ENCODE peak calls at places on chromosomes 5 and 9, in seven cellular contexts. G is OCI-LY7, L is PC-3, S is SK-N-SH, Z is GM23338, W is HCT116, A is neural progenitor cell. E is an unnamed sample.

GRCh38 chr5:10564838-10565784 is 1.2 kb downstream of the ANKRD33B start:
- DNase-seq in G (peak; percentile 37), L (no peak), S (peak; percentile 59), Z (peak; percentile 62), W (no peak), A (peak; percentile 50), E (no peak)

GRCh38 chr9:72187296-72187695 is 38.1 kb downstream of the GDA start:
- DNase-seq in G (no peak), L (no peak), S (no peak), Z (no peak), W (no peak), A (no peak), E (peak; percentile 41)

GRCh38 chr5:161286066-161286655 is 260.4 kb downstream of the GABRB2 start:
- DNase-seq in G (no peak), L (no peak), S (no peak), Z (no peak), W (no peak), A (no peak), E (no peak)

GRCh38 chr5:31361906-31362900 is 168.7 kb downstream of the CDH6 start:
- DNase-seq in G (no peak), L (no peak), S (no peak), Z (peak; percentile 72), W (no peak), A (no peak), E (no peak)

GRCh38 chr5:106732624-106733023 is 938.1 kb downstream of the EFNA5 start:
- DNase-seq in G (no peak), L (no peak), S (no peak), Z (no peak), W (no peak), A (no peak), E (no peak)

GRCh38 chr5:151739939-151740335 is 18.5 kb downstream of the ATOX1 start:
- DNase-seq in G (no peak), L (peak; percentile 58), S (peak; percentile 55), Z (peak; percentile 66), W (no peak), A (peak; percentile 13), E (no peak)

GRCh38 chr9:137646341-137646740 is 27.5 kb downstream of the EHMT1 start:
- DNase-seq in G (no peak), L (no peak), S (no peak), Z (no peak), W (no peak), A (no peak), E (no peak)

GRCh38 chr9:21070171-21070571 is 7.6 kb downstream of the IFNB1 start:
- DNase-seq in G (no peak), L (peak; percentile 74), S (no peak), Z (peak; percentile 49), W (peak; percentile 16), A (peak; percentile 8), E (peak; percentile 76)

GRCh38 chr5:96081276-96081858 is 119.7 kb upstream of the ELL2 start:
- DNase-seq in G (no peak), L (no peak), S (no peak), Z (no peak), W (no peak), A (no peak), E (no peak)

GRCh38 chr5:30040483-30041116 is 1152.9 kb upstream of the CDH6 start:
- DNase-seq in G (peak; percentile 57), L (peak; percentile 83), S (peak; percentile 50), Z (peak; percentile 87), W (peak; percentile 15), A (peak; percentile 75), E (peak; percentile 72)

GRCh38 chr9:134716067-134716466 is 74.5 kb downstream of the COL5A1 start:
- DNase-seq in G (no peak), L (no peak), S (peak; percentile 73), Z (no peak), W (no peak), A (no peak), E (no peak)

GRCh38 chr5:72363146-72363802 is 43.1 kb downstream of the PTCD2 start:
- DNase-seq in G (no peak), L (peak; percentile 76), S (no peak), Z (peak; percentile 72), W (peak; percentile 10), A (no peak), E (no peak)

GRCh38 chr9:76592105-76593010 is 133.4 kb downstream of the GCNT1 start:
- DNase-seq in G (no peak), L (no peak), S (no peak), Z (peak; percentile 39), W (no peak), A (peak; percentile 45), E (no peak)

GRCh38 chr5:72110401-72111013 is 3.2 kb downstream of the MAP1B start:
- DNase-seq in G (no peak), L (no peak), S (peak; percentile 54), Z (peak; percentile 11), W (no peak), A (peak; percentile 41), E (no peak)

GRCh38 chr9:85742630-85742928 is 825 bp upstream of the AGTPBP1 start:
- DNase-seq in G (no peak), L (peak; percentile 40), S (no peak), Z (no peak), W (no peak), A (no peak), E (no peak)

GRCh38 chr9:96217756-96218693 is 84.0 kb downstream of the HSD17B3 start:
- DNase-seq in G (peak; percentile 60), L (peak; percentile 67), S (peak; percentile 93), Z (peak; percentile 81), W (no peak), A (peak; percentile 93), E (peak; percentile 93)

GRCh38 chr5:132695956-132696355 is 22.2 kb downstream of the IL4 start:
- DNase-seq in G (no peak), L (no peak), S (no peak), Z (no peak), W (no peak), A (no peak), E (no peak)

GRCh38 chr5:120093178-120093577 is 370.9 kb upstream of the PRR16 start:
- DNase-seq in G (peak; percentile 1), L (no peak), S (no peak), Z (peak; percentile 51), W (no peak), A (peak; percentile 2), E (no peak)

GRCh38 chr9:136762221-136762691 is 2.1 kb downstream of the LCN15 start:
- DNase-seq in G (no peak), L (no peak), S (no peak), Z (no peak), W (no peak), A (no peak), E (no peak)

GRCh38 chr9:133994359-133995011 is 2.4 kb upstream of the VAV2 start:
- DNase-seq in G (peak; percentile 81), L (peak; percentile 71), S (peak; percentile 92), Z (peak; percentile 86), W (peak; percentile 46), A (peak; percentile 93), E (peak; percentile 91)

GRCh38 chr5:16741007-16741406 is 124.2 kb upstream of the RETREG1 start:
- DNase-seq in G (no peak), L (no peak), S (peak; percentile 50), Z (peak; percentile 81), W (no peak), A (peak; percentile 52), E (no peak)

GRCh38 chr9:132768932-132769894 is 98.9 kb downstream of the GTF3C4 start:
- DNase-seq in G (peak; percentile 73), L (peak; percentile 41), S (peak; percentile 68), Z (peak; percentile 92), W (no peak), A (peak; percentile 80), E (peak; percentile 58)

GRCh38 chr5:177403194-177403825 is 2.8 kb upstream of the PFN3 start:
- DNase-seq in G (peak; percentile 32), L (peak; percentile 35), S (no peak), Z (peak; percentile 65), W (no peak), A (peak; percentile 58), E (peak; percentile 43)

GRCh38 chr5:169795311-169795710 is 158.2 kb downstream of the DOCK2 start:
- DNase-seq in G (no peak), L (no peak), S (no peak), Z (peak; percentile 32), W (no peak), A (no peak), E (no peak)

GRCh38 chr5:170273968-170274710 is 23.4 kb downstream of the LCP2 start:
- DNase-seq in G (peak; percentile 66), L (peak; percentile 25), S (peak; percentile 42), Z (peak; percentile 84), W (peak; percentile 13), A (peak; percentile 55), E (peak; percentile 58)

GRCh38 chr9:19925674-19926503 is 137.1 kb upstream of the SLC24A2 start:
- DNase-seq in G (peak; percentile 72), L (peak; percentile 83), S (peak; percentile 77), Z (peak; percentile 94), W (peak; percentile 56), A (peak; percentile 88), E (peak; percentile 90)
- TF ChIP-seq CTCF in G (peak; percentile 96), L (peak; percentile 86), S (peak; percentile 97), Z (peak; percentile 94), W (peak; percentile 95), A (peak; percentile 98), E (peak; percentile 97)

GRCh38 chr5:135034186-135034962 is at the start of gene PITX1:
- DNase-seq in G (peak; percentile 90), L (peak; percentile 65), S (peak; percentile 70), Z (peak; percentile 71), W (peak; percentile 33), A (peak; percentile 85), E (peak; percentile 92)
- TF ChIP-seq EZH2phosphoT487 in G (no peak), L (no peak), S (no peak), Z (peak; percentile 54), W (no peak), A (no peak), E (no peak)

GRCh38 chr9:95189230-95190098 is 128.0 kb downstream of the FANCC start:
- DNase-seq in G (no peak), L (no peak), S (peak; percentile 30), Z (no peak), W (no peak), A (no peak), E (peak; percentile 71)
- TF ChIP-seq CTCF in G (no peak), L (no peak), S (no peak), Z (no peak), W (no peak), A (no peak), E (no peak)

GRCh38 chr9:93669958-93670207 is 93.5 kb downstream of the PHF2 start:
- DNase-seq in G (no peak), L (no peak), S (peak; percentile 30), Z (no peak), W (no peak), A (no peak), E (no peak)
- TF ChIP-seq EZH2phosphoT487 in G (no peak), L (no peak), S (no peak), Z (no peak), W (no peak), A (no peak), E (no peak)

GRCh38 chr9:127158995-127159801 is 36.8 kb upstream of the ANGPTL2 start:
- DNase-seq in G (peak; percentile 36), L (no peak), S (peak; percentile 41), Z (peak; percentile 70), W (peak; percentile 35), A (peak; percentile 70), E (peak; percentile 82)
- TF ChIP-seq CTCF in G (peak; percentile 50), L (no peak), S (peak; percentile 16), Z (no peak), W (peak; percentile 10), A (peak; percentile 51), E (peak; percentile 35)

GRCh38 chr9:125747765-125748510 is 765 bp downstream of the PBX3 start:
- DNase-seq in G (peak; percentile 27), L (peak; percentile 14), S (peak; percentile 61), Z (peak; percentile 48), W (no peak), A (peak; percentile 67), E (peak; percentile 49)
- TF ChIP-seq EZH2phosphoT487 in G (no peak), L (no peak), S (no peak), Z (no peak), W (no peak), A (no peak), E (no peak)

E was measured in hepatocyte.